ENCODE peak calls at places on chromosomes 16 and 17, in five cellular contexts. P is heart right ventricle, G is AG10803, A is HCT116, Z is lower lobe of right lung. H is an unnamed sample.
A peak's percentile ranks its signal among the peaks of the same experiment; 100 is the strongest.

GRCh38 chr16:86584726-86585721 is 6.7 kb downstream of the FOXL1 start:
- DNase-seq in P (no peak), G (peak; percentile 50), A (no peak), Z (no peak), H (no peak)

GRCh38 chr17:4444782-4445473 is 11.2 kb downstream of the SPNS3 start:
- DNase-seq in P (peak; percentile 71), G (no peak), A (no peak), Z (peak; percentile 82), H (peak; percentile 70)

GRCh38 chr16:50455288-50455845 is 86.6 kb upstream of the BRD7 start:
- DNase-seq in P (no peak), G (no peak), A (no peak), Z (no peak), H (no peak)

GRCh38 chr17:14308636-14308964 is 7.7 kb downstream of the HS3ST3B1 start:
- DNase-seq in P (no peak), G (no peak), A (no peak), Z (no peak), H (no peak)

GRCh38 chr17:2171725-2172446 is 117.0 kb downstream of the HIC1 start:
- DNase-seq in P (peak; percentile 72), G (peak; percentile 98), A (no peak), Z (peak; percentile 69), H (peak; percentile 37)

GRCh38 chr16:71963125-71963875 is 36.9 kb downstream of the PKD1L3 start:
- DNase-seq in P (no peak), G (no peak), A (no peak), Z (no peak), H (no peak)

GRCh38 chr16:70591609-70592008 is 54.8 kb upstream of the IL34 start:
- DNase-seq in P (no peak), G (no peak), A (no peak), Z (no peak), H (no peak)

GRCh38 chr16:66842765-66843164 is 1.4 kb upstream of the CA7 start:
- DNase-seq in P (no peak), G (no peak), A (no peak), Z (no peak), H (no peak)

GRCh38 chr16:78462261-78463208 is 363.1 kb downstream of the WWOX start:
- DNase-seq in P (no peak), G (no peak), A (no peak), Z (no peak), H (no peak)

GRCh38 chr16:27234603-27235002 is 31.3 kb downstream of the KDM8 start:
- DNase-seq in P (no peak), G (no peak), A (no peak), Z (no peak), H (no peak)

GRCh38 chr16:24975428-24975889 is 39.7 kb downstream of the ARHGAP17 start:
- DNase-seq in P (no peak), G (peak; percentile 51), A (no peak), Z (no peak), H (no peak)

GRCh38 chr17:68047153-68047846 is 11.8 kb downstream of the KPNA2 start:
- DNase-seq in P (no peak), G (no peak), A (no peak), Z (no peak), H (no peak)

GRCh38 chr17:60602385-60602742 is 2.4 kb downstream of the PPM1D start:
- DNase-seq in P (no peak), G (peak; percentile 14), A (no peak), Z (no peak), H (no peak)

GRCh38 chr16:16048904-16049582 is 99.6 kb downstream of the ABCC1 start:
- DNase-seq in P (peak; percentile 41), G (no peak), A (no peak), Z (no peak), H (peak; percentile 50)

GRCh38 chr16:16045311-16045710 is 95.9 kb downstream of the ABCC1 start:
- DNase-seq in P (no peak), G (no peak), A (no peak), Z (no peak), H (no peak)

GRCh38 chr16:16047761-16048160 is 98.3 kb downstream of the ABCC1 start:
- DNase-seq in P (no peak), G (no peak), A (no peak), Z (no peak), H (no peak)

GRCh38 chr16:16042076-16042475 is 92.7 kb downstream of the ABCC1 start:
- DNase-seq in P (peak; percentile 27), G (peak; percentile 95), A (no peak), Z (peak; percentile 58), H (no peak)

GRCh38 chr16:16045879-16046278 is 96.5 kb downstream of the ABCC1 start:
- DNase-seq in P (no peak), G (no peak), A (no peak), Z (no peak), H (no peak)
- TF ChIP-seq CTCF in P (no peak), G (peak; percentile 8), A (peak; percentile 41), Z (no peak), H (no peak)

GRCh38 chr17:63626551-63627228 is 4.5 kb downstream of the MAP3K3 start:
- DNase-seq in P (no peak), G (peak; percentile 38), A (no peak), Z (no peak), H (no peak)

GRCh38 chr17:63621229-63621683 is 961 bp upstream of the MAP3K3 start:
- DNase-seq in P (no peak), G (no peak), A (no peak), Z (no peak), H (no peak)

GRCh38 chr17:63623786-63624185 is 1.6 kb downstream of the MAP3K3 start:
- DNase-seq in P (no peak), G (no peak), A (no peak), Z (no peak), H (no peak)

GRCh38 chr17:63622571-63623390 is 564 bp downstream of the MAP3K3 start:
- DNase-seq in P (peak; percentile 77), G (peak; percentile 52), A (no peak), Z (peak; percentile 89), H (peak; percentile 29)

GRCh38 chr17:63621684-63622570 is at the start of gene MAP3K3:
- DNase-seq in P (peak; percentile 98), G (peak; percentile 100), A (peak; percentile 100), Z (peak; percentile 99), H (peak; percentile 100)
- TF ChIP-seq CTCF in P (no peak), G (peak; percentile 37), A (no peak), Z (peak; percentile 32), H (no peak)

GRCh38 chr17:37413875-37414519 is 7.3 kb downstream of the TADA2A start:
- DNase-seq in P (no peak), G (no peak), A (no peak), Z (no peak), H (no peak)
- TF ChIP-seq CTCF in P (no peak), G (peak; percentile 37), A (peak; percentile 24), Z (peak; percentile 11), H (no peak)

DNA sequence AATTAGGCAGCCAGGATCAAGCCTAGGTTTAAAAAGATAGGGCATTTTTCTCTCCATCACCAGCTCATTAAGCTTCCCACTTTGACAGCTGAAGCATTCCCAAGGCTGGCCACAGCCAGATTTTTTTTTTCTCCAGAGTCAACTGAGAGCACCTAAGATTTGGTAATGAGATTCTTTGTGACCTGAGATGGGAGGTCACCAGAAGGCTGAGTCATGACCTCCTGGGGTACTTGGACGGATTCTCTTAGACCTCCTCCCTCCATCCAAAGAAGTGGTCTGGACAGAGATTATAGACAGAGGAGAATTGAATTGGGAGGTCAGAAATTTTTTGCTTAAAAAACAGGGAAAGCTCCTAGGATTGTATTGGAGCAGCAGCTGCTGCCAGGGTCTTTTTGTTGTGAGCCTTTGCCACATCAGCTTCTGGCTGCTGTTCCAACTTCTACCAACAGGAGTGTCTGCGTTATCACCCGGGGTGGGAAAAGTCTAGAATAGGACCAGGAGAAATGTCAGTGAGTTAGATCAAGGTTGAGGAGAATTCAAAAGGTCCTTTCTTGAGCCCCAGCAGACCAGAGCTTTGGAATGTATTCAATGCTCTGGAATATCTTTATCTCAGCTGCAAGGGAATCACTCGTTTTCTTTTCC is 221.2 kb upstream of the N4BP1 start:
- DNase-seq in P (no peak), G (no peak), A (peak; percentile 4), Z (no peak), H (no peak)
- TF ChIP-seq CTCF in P (peak; percentile 21), G (no peak), A (peak; percentile 70), Z (no peak), H (no peak)

GRCh38 chr17:75601057-75601987 is 13.7 kb downstream of the MYO15B start:
- DNase-seq in P (peak; percentile 54), G (peak; percentile 20), A (peak; percentile 96), Z (peak; percentile 77), H (no peak)
- TF ChIP-seq CTCF in P (peak; percentile 66), G (peak; percentile 70), A (peak; percentile 100), Z (peak; percentile 76), H (peak; percentile 28)

GRCh38 chr17:76707985-76708807 is 2.6 kb downstream of the MXRA7 start:
- DNase-seq in P (no peak), G (no peak), A (no peak), Z (no peak), H (no peak)
- TF ChIP-seq CTCF in P (peak; percentile 36), G (peak; percentile 28), A (peak; percentile 25), Z (peak; percentile 16), H (peak; percentile 33)

DNA sequence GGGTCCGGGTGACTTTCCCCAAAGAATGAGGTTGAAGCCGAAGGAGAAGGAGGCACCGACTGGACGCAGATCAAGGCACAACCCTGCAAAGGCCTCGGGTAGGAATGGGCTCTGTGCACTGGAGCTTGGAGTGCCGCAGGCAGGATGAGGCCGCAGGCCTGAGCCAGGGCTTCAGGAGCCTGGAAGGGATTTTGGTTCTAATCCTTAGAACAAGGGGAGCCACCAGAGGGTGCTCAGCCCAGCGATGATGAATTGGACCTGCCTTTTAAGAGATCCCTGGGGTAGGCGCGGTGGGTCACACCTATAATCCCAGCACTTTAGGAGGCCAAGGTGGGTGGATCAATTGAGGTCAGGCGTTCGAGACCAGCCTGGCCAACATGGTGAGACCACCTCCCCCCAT is 8.1 kb downstream of the CIBAR2 start:
- DNase-seq in P (no peak), G (no peak), A (no peak), Z (no peak), H (no peak)
- TF ChIP-seq CTCF in P (no peak), G (no peak), A (no peak), Z (no peak), H (no peak)

GRCh38 chr16:52861614-52862022 is 191.1 kb downstream of the CHD9NB start:
- DNase-seq in P (no peak), G (no peak), A (peak; percentile 4), Z (no peak), H (no peak)
- TF ChIP-seq CTCF in P (no peak), G (no peak), A (peak; percentile 34), Z (peak; percentile 34), H (no peak)

GRCh38 chr17:49580055-49580721 is 4.5 kb downstream of the NXPH3 start:
- DNase-seq in P (no peak), G (no peak), A (no peak), Z (no peak), H (no peak)
- TF ChIP-seq CTCF in P (no peak), G (no peak), A (no peak), Z (no peak), H (no peak)

H was measured in gastrocnemius medialis.